ENCODE peak calls at places on chromosomes 6 and 20, in seven cellular contexts. Y is tibial artery, C is coronary artery, O is K562, B is GM12878, N is WTC11, S is choroid plexus epithelial cell. P is an unnamed sample.

GRCh38 chr20:45911486-45912343 is at the start of gene PLTP:
- DNase-seq in Y (peak), C (peak), O (peak), B (no peak), N (peak), S (peak), P (peak)

GRCh38 chr6:82786251-82786650 is 279.4 kb downstream of the UBE3D start:
- DNase-seq in Y (no peak), C (no peak), O (no peak), B (no peak), N (no peak), S (no peak), P (no peak)

GRCh38 chr20:29300579-29301551 is 1956.6 kb upstream of the DEFB115 start:
- DNase-seq in Y (no peak), C (no peak), O (no peak), B (no peak), N (no peak), S (no peak), P (no peak)

GRCh38 chr20:14715400-14715799 is 378.0 kb upstream of the FLRT3 start:
- DNase-seq in Y (no peak), C (no peak), O (no peak), B (no peak), N (no peak), S (no peak), P (no peak)

GRCh38 chr20:53736122-53736756 is 142.6 kb upstream of the ZNF217 start:
- DNase-seq in Y (no peak), C (no peak), O (no peak), B (no peak), N (no peak), S (no peak), P (no peak)

GRCh38 chr20:1674361-1674760 is 16.8 kb upstream of the SIRPG start:
- DNase-seq in Y (no peak), C (no peak), O (no peak), B (no peak), N (no peak), S (no peak), P (no peak)

GRCh38 chr6:6686748-6687601 is 98.5 kb downstream of the LY86 start:
- DNase-seq in Y (peak), C (no peak), O (peak), B (no peak), N (peak), S (peak), P (peak)

GRCh38 chr6:138692058-138692977 is 81.3 kb upstream of the CCDC28A start:
- DNase-seq in Y (peak), C (peak), O (peak), B (no peak), N (peak), S (peak), P (peak)

GRCh38 chr20:38143238-38143645 is 21.8 kb downstream of the TGM2 start:
- DNase-seq in Y (no peak), C (no peak), O (no peak), B (no peak), N (no peak), S (no peak), P (no peak)

GRCh38 chr6:96611342-96611964 is 48.5 kb downstream of the FHL5 start:
- DNase-seq in Y (no peak), C (no peak), O (no peak), B (no peak), N (no peak), S (no peak), P (peak)

GRCh38 chr20:25257756-25258462 is 10.0 kb downstream of the PYGB start:
- DNase-seq in Y (no peak), C (no peak), O (peak), B (no peak), N (no peak), S (no peak), P (no peak)

GRCh38 chr6:24481449-24481848 is 7.9 kb downstream of the GPLD1 start:
- DNase-seq in Y (no peak), C (no peak), O (no peak), B (no peak), N (no peak), S (peak), P (no peak)

GRCh38 chr6:142822383-142822782 is 122.6 kb downstream of the HIVEP2 start:
- DNase-seq in Y (no peak), C (no peak), O (no peak), B (no peak), N (no peak), S (no peak), P (peak)

GRCh38 chr20:57665589-57665971 is 44.2 kb downstream of the PMEPA1 start:
- DNase-seq in Y (peak), C (no peak), O (no peak), B (no peak), N (no peak), S (no peak), P (no peak)

GRCh38 chr20:36881888-36882287 is 6.0 kb downstream of the TLDC2 start:
- DNase-seq in Y (no peak), C (no peak), O (peak), B (no peak), N (no peak), S (no peak), P (peak)

GRCh38 chr6:155224618-155225017 is 39.2 kb upstream of the CLDN20 start:
- DNase-seq in Y (no peak), C (no peak), O (no peak), B (no peak), N (no peak), S (no peak), P (no peak)

GRCh38 chr6:137136065-137136464 is 37.4 kb downstream of the IL22RA2 start:
- DNase-seq in Y (no peak), C (no peak), O (no peak), B (no peak), N (no peak), S (peak), P (no peak)

GRCh38 chr6:144559865-144560603 is 274.9 kb downstream of the UTRN start:
- DNase-seq in Y (no peak), C (no peak), O (no peak), B (no peak), N (no peak), S (peak), P (no peak)

GRCh38 chr20:25341716-25342680 is 48.6 kb downstream of the ABHD12 start:
- DNase-seq in Y (no peak), C (no peak), O (no peak), B (no peak), N (no peak), S (peak), P (no peak)

GRCh38 chr6:32554269-32554919 is 24.3 kb upstream of the HLA-DRB5 start:
- DNase-seq in Y (no peak), C (no peak), O (no peak), B (no peak), N (no peak), S (no peak), P (no peak)

GRCh38 chr6:36963451-36964290 is 9.1 kb downstream of the PI16 start:
- DNase-seq in Y (peak), C (no peak), O (no peak), B (no peak), N (peak), S (no peak), P (no peak)

GRCh38 chr6:16286151-16286522 is 47.8 kb downstream of the GMPR start:
- DNase-seq in Y (peak), C (no peak), O (peak), B (no peak), N (peak), S (peak), P (peak)

GRCh38 chr6:132228894-132229293 is 172.4 kb downstream of the MOXD1 start:
- DNase-seq in Y (no peak), C (no peak), O (no peak), B (no peak), N (no peak), S (peak), P (no peak)

GRCh38 chr6:122753688-122754056 is 25.8 kb upstream of the FABP7 start:
- DNase-seq in Y (no peak), C (no peak), O (no peak), B (no peak), N (no peak), S (no peak), P (no peak)

GRCh38 chr6:113598786-113599185 is 258.4 kb upstream of the MARCKS start:
- DNase-seq in Y (no peak), C (no peak), O (no peak), B (no peak), N (no peak), S (no peak), P (no peak)

GRCh38 chr6:63795006-63795405 is 159.4 kb downstream of the PHF3 start:
- DNase-seq in Y (no peak), C (no peak), O (no peak), B (no peak), N (no peak), S (no peak), P (no peak)

GRCh38 chr6:55794136-55794812 is 81.1 kb downstream of the BMP5 start:
- DNase-seq in Y (no peak), C (no peak), O (no peak), B (no peak), N (no peak), S (peak), P (no peak)

GRCh38 chr20:61874421-61875068 is 191.1 kb downstream of the TAF4 start:
- DNase-seq in Y (no peak), C (no peak), O (peak), B (no peak), N (peak), S (peak), P (no peak)

GRCh38 chr20:7692478-7692877 is 247.8 kb downstream of the HAO1 start:
- DNase-seq in Y (no peak), C (no peak), O (no peak), B (no peak), N (no peak), S (peak), P (no peak)

GRCh38 chr6:158698876-158699440 is 49.1 kb downstream of the SYTL3 start:
- DNase-seq in Y (peak), C (peak), O (no peak), B (no peak), N (no peak), S (peak), P (no peak)

GRCh38 chr20:38117635-38118034 is 47.4 kb downstream of the TGM2 start:
- DNase-seq in Y (no peak), C (no peak), O (no peak), B (no peak), N (no peak), S (peak), P (no peak)

GRCh38 chr6:35677456-35677855 is 11.3 kb downstream of the FKBP5 start:
- DNase-seq in Y (no peak), C (no peak), O (no peak), B (no peak), N (no peak), S (no peak), P (no peak)

GRCh38 chr20:4820833-4821518 is 99.3 kb downstream of the PRND start:
- DNase-seq in Y (peak), C (no peak), O (no peak), B (no peak), N (no peak), S (peak), P (no peak)

GRCh38 chr20:37335642-37336368 is 10.1 kb upstream of the SRC start:
- DNase-seq in Y (no peak), C (no peak), O (peak), B (no peak), N (no peak), S (peak), P (no peak)

GRCh38 chr20:13671500-13672288 is 33.0 kb upstream of the TASP1 start:
- DNase-seq in Y (no peak), C (no peak), O (no peak), B (no peak), N (no peak), S (peak), P (no peak)

GRCh38 chr20:5844063-5844681 is 94.0 kb downstream of the SHLD1 start:
- DNase-seq in Y (no peak), C (no peak), O (peak), B (peak), N (no peak), S (peak), P (peak)

DNA sequence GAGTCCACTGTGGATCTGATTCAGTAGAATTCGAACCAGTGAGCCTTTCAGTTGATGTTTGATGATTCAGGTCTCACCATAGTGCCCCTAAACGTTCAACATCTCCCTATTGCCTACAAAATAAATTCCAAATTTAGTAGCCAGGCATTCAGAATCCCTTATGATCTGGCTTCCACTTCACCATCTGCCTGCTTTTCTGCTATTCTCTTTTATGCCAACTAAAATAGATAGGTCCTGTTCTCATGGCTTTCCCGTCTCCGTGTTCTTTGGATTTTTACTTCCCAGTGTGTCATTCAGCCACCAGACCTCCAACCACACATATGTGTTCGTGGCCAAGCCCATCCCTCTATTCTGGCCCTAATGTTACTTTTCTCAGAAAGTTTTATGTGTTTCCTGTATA is 410.4 kb downstream of the LMBRD1 start:
- DNase-seq in Y (no peak), C (no peak), O (no peak), B (no peak), N (no peak), S (no peak), P (no peak)
- TF ChIP-seq CTCF in Y (no peak), C (no peak), O (no peak), B (no peak), N (no peak), S (no peak), P (no peak)

GRCh38 chr20:48949304-48950170 is 28.0 kb downstream of the ARFGEF2 start:
- DNase-seq in Y (no peak), C (no peak), O (peak), B (no peak), N (peak), S (no peak), P (no peak)
- TF ChIP-seq CTCF in Y (no peak), C (no peak), O (peak), B (peak), N (no peak), S (no peak), P (no peak)

DNA sequence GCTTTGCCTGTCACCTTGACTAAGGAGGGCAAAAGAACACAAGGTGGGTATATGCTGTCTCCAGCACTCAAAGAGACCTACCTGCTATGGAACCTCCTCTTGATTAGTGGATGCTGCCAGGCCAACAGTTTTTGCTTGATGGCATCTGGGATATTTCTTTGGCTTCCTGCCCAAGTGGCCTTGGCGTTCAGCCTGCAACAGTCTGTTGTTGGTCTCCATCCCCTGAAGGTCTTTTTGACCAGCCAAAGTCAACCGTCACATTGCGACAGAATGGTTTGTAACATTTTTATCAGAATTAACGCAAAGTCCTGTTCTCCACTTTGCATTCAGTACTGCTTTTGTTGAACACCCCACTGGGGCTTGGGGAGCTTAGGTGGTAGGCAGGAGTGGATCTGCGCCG is 37.1 kb downstream of the SERPINB1 start:
- DNase-seq in Y (no peak), C (no peak), O (no peak), B (no peak), N (no peak), S (no peak), P (no peak)
- TF ChIP-seq CTCF in Y (no peak), C (no peak), O (no peak), B (no peak), N (no peak), S (no peak), P (no peak)

GRCh38 chr6:141677598-141678211 is 455.0 kb upstream of the GJE1 start:
- DNase-seq in Y (no peak), C (no peak), O (peak), B (no peak), N (no peak), S (peak), P (no peak)

GRCh38 chr6:141685416-141685815 is 447.3 kb upstream of the GJE1 start:
- DNase-seq in Y (no peak), C (no peak), O (no peak), B (no peak), N (no peak), S (peak), P (no peak)

GRCh38 chr6:141682391-141682790 is 450.3 kb upstream of the GJE1 start:
- DNase-seq in Y (no peak), C (no peak), O (no peak), B (no peak), N (no peak), S (no peak), P (no peak)
- TF ChIP-seq CTCF in Y (no peak), C (no peak), O (no peak), B (no peak), N (no peak), S (no peak), P (no peak)

DNA sequence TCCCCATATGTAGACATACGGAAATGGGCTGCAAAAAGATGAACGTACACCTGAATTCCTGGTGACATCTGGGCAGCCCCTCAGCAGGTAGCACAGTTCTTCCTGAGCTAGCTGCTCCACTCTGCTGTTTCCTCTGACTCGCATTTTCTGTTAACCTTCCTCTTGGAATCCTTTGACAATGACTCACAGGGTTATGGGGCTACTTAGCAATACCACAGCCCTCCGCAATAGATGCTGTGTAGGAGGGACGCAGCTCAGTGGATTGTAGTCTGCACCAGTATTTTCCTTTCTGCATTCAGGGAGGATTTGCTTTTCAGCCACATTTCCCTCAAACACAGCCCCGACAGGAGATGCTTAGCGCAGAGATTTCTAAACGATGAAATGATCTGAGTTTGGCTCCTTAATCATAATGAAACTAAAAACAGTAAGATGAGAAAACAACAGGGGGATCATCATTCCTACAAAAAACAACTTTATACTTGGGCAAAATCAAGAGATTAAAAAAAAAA is 12.4 kb downstream of the BACH2 start:
- DNase-seq in Y (no peak), C (no peak), O (peak), B (no peak), N (no peak), S (peak), P (no peak)
- TF ChIP-seq CTCF in Y (peak), C (no peak), O (no peak), B (no peak), N (no peak), S (peak), P (no peak)

DNA sequence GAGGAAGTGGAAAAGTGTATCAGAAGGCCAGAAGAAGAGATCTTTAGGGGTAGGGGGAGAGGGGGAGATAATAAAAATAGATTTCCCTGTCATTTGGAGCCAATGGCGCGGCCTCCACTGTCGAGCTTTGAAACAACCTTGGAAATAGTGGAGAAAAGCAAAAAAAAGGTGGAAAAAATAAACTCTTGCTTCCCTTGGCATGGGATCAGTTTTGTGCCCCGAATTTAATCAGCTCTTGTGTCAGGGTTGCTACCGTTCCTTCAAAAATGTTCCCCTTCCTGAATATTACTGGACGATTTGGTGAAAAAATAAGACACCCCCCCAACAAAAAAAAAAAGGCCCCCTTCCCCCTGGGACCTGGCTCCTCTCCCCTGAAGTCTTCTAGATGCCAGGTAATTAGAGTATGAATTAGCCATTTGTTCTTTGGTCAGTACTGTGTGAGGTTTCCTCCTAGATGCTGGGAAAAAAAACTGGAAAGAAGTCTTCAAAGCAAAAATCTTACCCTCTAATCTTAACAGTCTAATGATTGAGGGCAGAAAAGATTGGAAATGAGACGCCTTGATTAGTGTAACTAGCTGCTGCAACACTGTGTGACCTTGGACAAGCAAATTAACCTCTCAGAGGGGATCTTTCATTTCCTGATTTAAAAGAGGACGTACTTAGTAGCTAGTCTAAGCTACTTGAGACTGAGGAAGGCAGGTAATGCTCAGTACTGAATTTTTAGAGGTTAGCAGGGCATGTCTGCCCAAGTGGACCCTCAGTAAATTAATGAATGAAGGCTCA is 872 bp upstream of the RBM39 start:
- DNase-seq in Y (no peak), C (no peak), O (peak), B (peak), N (no peak), S (peak), P (peak)
- TF ChIP-seq CTCF in Y (no peak), C (no peak), O (no peak), B (no peak), N (no peak), S (no peak), P (no peak)

GRCh38 chr6:34157236-34157830 is 11.4 kb upstream of the GRM4 start:
- DNase-seq in Y (peak), C (peak), O (no peak), B (no peak), N (peak), S (no peak), P (no peak)

GRCh38 chr6:34155471-34156300 is 9.8 kb upstream of the GRM4 start:
- DNase-seq in Y (peak), C (peak), O (no peak), B (no peak), N (peak), S (no peak), P (no peak)

GRCh38 chr6:34152042-34152524 is 6.2 kb upstream of the GRM4 start:
- DNase-seq in Y (peak), C (no peak), O (no peak), B (no peak), N (peak), S (no peak), P (no peak)

GRCh38 chr6:34152806-34153565 is 7.1 kb upstream of the GRM4 start:
- DNase-seq in Y (peak), C (peak), O (no peak), B (no peak), N (peak), S (no peak), P (no peak)

DNA sequence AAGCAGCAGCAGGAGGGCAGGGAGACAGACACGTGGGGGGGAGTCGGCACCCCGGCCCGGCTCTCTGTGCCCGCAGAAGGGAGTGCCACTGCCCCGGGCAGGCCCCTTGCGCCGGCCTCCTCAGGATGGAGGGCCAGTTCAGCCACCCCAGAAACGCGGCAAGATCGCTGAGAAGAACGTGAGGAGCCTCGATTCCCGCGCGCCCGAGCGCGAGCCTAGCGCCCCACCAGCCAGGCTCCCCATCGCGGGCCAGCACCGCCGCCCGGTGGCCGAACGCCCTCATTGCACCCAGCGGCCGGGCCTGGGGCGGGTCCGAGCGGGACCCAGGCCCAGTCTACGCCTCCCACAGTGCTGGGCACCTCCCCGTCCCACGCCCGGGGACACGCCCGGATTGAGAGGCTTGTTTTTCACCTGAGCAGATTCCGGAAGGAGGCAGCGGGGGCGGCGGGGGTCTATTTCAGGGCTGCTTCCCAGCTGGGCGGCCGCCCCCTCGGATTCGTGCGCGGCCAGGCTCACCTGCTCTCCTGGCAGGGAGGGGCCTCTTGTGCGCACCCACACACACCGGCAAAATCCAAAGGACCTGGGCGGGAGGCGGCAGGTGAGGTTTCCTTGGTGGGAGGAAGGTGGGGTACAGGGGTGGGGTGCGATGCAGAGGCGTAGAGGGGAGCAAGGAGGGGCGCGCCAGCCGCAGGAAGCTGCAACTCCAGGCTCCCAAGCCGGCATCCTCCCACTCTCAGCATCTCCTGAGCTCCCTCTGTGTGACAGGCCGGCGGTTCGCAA is 9.0 kb upstream of the GRM4 start:
- DNase-seq in Y (peak), C (peak), O (peak), B (no peak), N (peak), S (peak), P (peak)
- TF ChIP-seq CTCF in Y (peak), C (peak), O (peak), B (peak), N (peak), S (peak), P (peak)